ENCODE peak calls at places on chromosomes 13 and 19, in five cellular contexts. A is upper lobe of right lung, Y is psoas muscle, M is Peyer's patch, P is dorsolateral prefrontal cortex. U is an unnamed sample. For H3K27me3, the result is how much of the 10 kb centered on the place peaks cover.

GRCh38 chr19:29714953-29715694 is at the start of gene C19orf12:
- DNase-seq in Y (peak), P (no peak), A (peak), M (peak), U (peak)

GRCh38 chr13:41916173-41916954 is 44.5 kb downstream of the VWA8 start:
- DNase-seq in P (no peak), Y (no peak), A (no peak), M (no peak), U (no peak)

GRCh38 chr13:47291116-47291656 is 394.3 kb upstream of the HTR2A start:
- DNase-seq in A (no peak), M (no peak), P (no peak), Y (no peak), U (no peak)

GRCh38 chr13:25872871-25873607 is 178.8 kb downstream of the SHISA2 start:
- DNase-seq in A (no peak), M (no peak), P (no peak), Y (peak), U (no peak)

GRCh38 chr19:39083983-39084731 is at the start of gene ACP7:
- DNase-seq in M (no peak), Y (no peak), P (no peak), A (no peak), U (no peak)

GRCh38 chr13:39506559-39507390 is 96.2 kb downstream of the LHFPL6 start:
- DNase-seq in P (no peak), Y (no peak), M (no peak), A (no peak), U (no peak)

GRCh38 chr19:7977723-7978040 is 27.8 kb downstream of the ELAVL1 start:
- DNase-seq in P (no peak), M (no peak), Y (no peak), A (no peak), U (no peak)

GRCh38 chr19:3124630-3125029 is 11.2 kb upstream of the GNA15 start:
- DNase-seq in M (no peak), P (no peak), A (no peak), Y (peak), U (no peak)

GRCh38 chr19:30180691-30181090 is 191.5 kb upstream of the ZNF536 start:
- DNase-seq in Y (no peak), M (no peak), P (no peak), A (no peak), U (no peak)

GRCh38 chr19:19966862-19967261 is 66.1 kb downstream of the ZNF93 start:
- DNase-seq in M (no peak), A (no peak), P (no peak), Y (no peak), U (no peak)

GRCh38 chr13:90238433-90238832 is 1109.1 kb upstream of the MIR17HG start:
- DNase-seq in Y (no peak), A (no peak), P (no peak), M (no peak), U (no peak)

GRCh38 chr13:20402881-20403280 is 122.8 kb downstream of the CRYL1 start:
- DNase-seq in M (no peak), P (no peak), A (no peak), Y (no peak), U (no peak)

GRCh38 chr13:23610187-23610576 is 40.0 kb downstream of the TNFRSF19 start:
- DNase-seq in Y (no peak), M (no peak), A (no peak), P (no peak), U (peak)

GRCh38 chr13:103031332-103031873 is 34.8 kb downstream of the SLC10A2 start:
- DNase-seq in Y (no peak), A (no peak), M (no peak), P (no peak), U (no peak)

GRCh38 chr13:107964356-107964755 is 251.0 kb downstream of the LIG4 start:
- DNase-seq in A (no peak), Y (no peak), P (no peak), M (no peak), U (peak)

GRCh38 chr13:33126909-33127607 is 110.8 kb downstream of the KL start:
- DNase-seq in P (no peak), Y (peak), A (no peak), M (no peak), U (no peak)

GRCh38 chr19:38658462-38659306 is 11.2 kb downstream of the ACTN4 start:
- DNase-seq in M (no peak), P (no peak), Y (no peak), A (no peak), U (no peak)

GRCh38 chr19:17576758-17577532 is 21.5 kb downstream of the COLGALT1 start:
- DNase-seq in A (peak), M (no peak), P (no peak), Y (peak), U (peak)

GRCh38 chr13:44437356-44438233 is 64.0 kb downstream of the SERP2 start:
- DNase-seq in Y (no peak), P (no peak), A (no peak), M (no peak), U (no peak)

GRCh38 chr19:35851213-35852028 is 883 bp downstream of the NPHS1 start:
- DNase-seq in A (no peak), M (no peak), P (no peak), Y (no peak), U (peak)

GRCh38 chr19:19997656-19998268 is 41.5 kb downstream of the ZNF682 start:
- DNase-seq in P (no peak), Y (no peak), A (no peak), M (peak), U (peak)

GRCh38 chr13:20054586-20054985 is 96.1 kb downstream of the ZMYM2 start:
- DNase-seq in M (no peak), A (no peak), Y (no peak), P (no peak), U (no peak)

GRCh38 chr13:40547545-40548322 is 118.7 kb downstream of the FOXO1 start:
- DNase-seq in A (no peak), Y (no peak), P (no peak), M (no peak), U (no peak)

GRCh38 chr19:15091918-15092753 is 10.1 kb downstream of the OR1I1 start:
- DNase-seq in Y (no peak), M (peak), A (no peak), P (no peak), U (peak)

GRCh38 chr19:1624458-1624857 is 19.2 kb upstream of the UQCR11 start:
- DNase-seq in P (no peak), A (no peak), M (peak), Y (peak), U (peak)

GRCh38 chr19:34904846-34905527 is 21.7 kb upstream of the ZNF30 start:
- DNase-seq in A (no peak), Y (no peak), P (no peak), M (no peak), U (no peak)

GRCh38 chr13:109436055-109436622 is 350.2 kb downstream of the IRS2 start:
- DNase-seq in A (no peak), Y (no peak), P (no peak), M (no peak), U (no peak)

GRCh38 chr19:5397804-5398692 is 57.2 kb upstream of the ZNRF4 start:
- DNase-seq in M (no peak), Y (no peak), A (no peak), P (no peak), U (peak)

GRCh38 chr13:106145070-106145469 is 390.4 kb downstream of the EFNB2 start:
- DNase-seq in P (no peak), A (no peak), M (no peak), Y (no peak), U (no peak)

DNA sequence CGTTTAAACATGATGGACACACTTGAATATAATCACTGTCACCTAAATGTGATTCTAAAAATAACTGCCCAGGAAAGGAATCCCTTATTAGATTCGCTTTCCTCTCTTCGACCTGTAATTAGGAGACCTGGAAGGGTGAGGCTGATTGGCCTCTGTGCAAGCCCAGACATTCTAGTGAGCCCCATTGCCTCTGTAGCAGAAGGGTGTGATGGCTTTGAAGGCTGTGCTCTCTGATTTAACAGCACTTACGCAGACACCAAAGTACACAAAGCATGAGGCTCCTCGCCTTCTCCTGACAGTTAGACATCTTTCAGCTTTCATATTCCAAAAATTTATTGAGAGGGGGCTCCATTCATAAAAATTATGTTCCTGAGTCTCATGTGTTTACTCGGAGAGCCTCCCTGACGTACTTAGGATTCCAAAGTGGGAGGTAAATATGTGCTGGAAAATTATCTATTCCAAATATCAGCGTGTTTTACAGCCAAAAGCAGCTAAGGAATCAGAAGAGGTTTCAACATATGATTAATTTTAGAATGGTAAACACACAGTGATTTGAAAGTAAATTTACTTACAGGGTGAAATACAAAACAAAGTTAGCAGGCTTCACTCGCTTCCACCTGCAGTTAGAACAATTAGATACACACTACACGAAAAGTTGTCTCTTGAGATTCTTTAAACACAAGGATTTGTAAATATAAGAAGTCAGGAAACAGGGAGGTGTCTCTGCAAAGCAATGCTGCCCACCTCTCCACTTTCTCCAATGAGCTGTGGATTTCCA is 314.0 kb upstream of the NBEA start:
- DNase-seq in P (no peak), M (no peak), A (no peak), Y (no peak), U (no peak)
- H3K27me3 ChIP-seq in P (under half), M (under half), A (under half), Y (under half), U (under half)

GRCh38 chr19:18785179-18786124 is 5.7 kb downstream of the COMP start:
- DNase-seq in A (peak), M (peak), P (no peak), Y (peak), U (peak)
- TF ChIP-seq CTCF in A (no peak), M (no peak), P (no peak), Y (no peak), U (no peak)

GRCh38 chr19:51644636-51645271 is 1.9 kb downstream of the SIGLEC14 start:
- DNase-seq in P (no peak), A (no peak), M (no peak), Y (no peak), U (no peak)

GRCh38 chr19:51639916-51640315 is 6.7 kb downstream of the SIGLEC14 start:
- DNase-seq in P (no peak), A (no peak), Y (no peak), M (no peak), U (no peak)

GRCh38 chr19:51637362-51637978 is 7.3 kb upstream of the SIGLEC5 start:
- DNase-seq in M (no peak), A (no peak), P (no peak), Y (no peak), U (no peak)

GRCh38 chr19:51641648-51642047 is 5.0 kb downstream of the SIGLEC14 start:
- DNase-seq in A (no peak), P (no peak), M (no peak), Y (no peak), U (no peak)

DNA sequence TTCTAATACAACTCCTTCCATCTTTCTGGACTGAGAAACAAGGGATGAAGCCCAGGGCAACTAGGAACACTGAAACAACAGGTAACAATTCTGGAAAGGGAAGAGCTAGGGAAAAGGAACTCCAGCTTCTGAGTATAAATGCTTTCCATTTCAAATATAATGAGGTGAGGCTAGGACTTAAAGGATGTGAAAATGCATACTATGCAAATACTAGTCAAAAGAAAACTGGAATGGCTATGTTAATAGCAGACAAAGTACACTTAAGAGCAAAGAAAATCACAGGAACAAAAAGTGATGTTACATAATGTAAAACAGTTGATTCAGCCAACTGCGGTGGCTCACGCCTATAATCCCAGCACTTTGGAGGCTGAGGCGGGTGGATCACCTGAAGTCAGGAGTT is 6.3 kb downstream of the SIGLEC14 start:
- DNase-seq in A (no peak), Y (no peak), M (no peak), P (no peak), U (no peak)
- H3K27me3 ChIP-seq in A (under half), Y (under half), M (under half), P (under half), U (under half)

DNA sequence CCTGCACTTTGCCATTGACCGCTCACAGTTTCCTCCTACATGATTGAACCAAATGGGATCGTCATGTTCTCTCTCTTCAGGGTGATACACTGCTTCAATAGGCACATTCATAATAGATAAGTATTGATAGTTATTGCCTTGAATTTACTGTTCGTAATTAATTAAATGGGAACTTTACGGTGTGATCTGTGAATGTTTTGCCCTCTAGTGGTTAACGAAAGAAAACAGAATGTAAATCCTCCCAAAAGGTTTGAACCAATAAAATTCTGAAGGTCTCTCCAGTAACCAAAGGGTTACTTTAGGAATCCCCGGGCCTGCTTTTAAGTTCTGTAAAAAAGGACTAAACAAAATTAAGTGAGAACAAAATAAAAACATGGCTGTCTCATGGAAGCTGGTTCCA is 389.3 kb downstream of the DACH1 start:
- DNase-seq in M (no peak), A (no peak), P (no peak), Y (no peak), U (no peak)
- TF ChIP-seq CTCF in M (peak), A (peak), P (peak), Y (no peak), U (peak)

GRCh38 chr19:33622809-33623511 is 1.2 kb downstream of the CHST8 start:
- DNase-seq in P (no peak), A (no peak), M (no peak), Y (no peak), U (peak)
- H3K27me3 ChIP-seq in P (under half), A (half or more), M (under half), Y (under half), U (under half)

GRCh38 chr13:51432576-51432975 is 20.3 kb downstream of the INTS6 start:
- DNase-seq in Y (no peak), A (no peak), P (no peak), M (no peak), U (no peak)
- TF ChIP-seq CTCF in Y (no peak), A (no peak), P (no peak), M (no peak), U (peak)

DNA sequence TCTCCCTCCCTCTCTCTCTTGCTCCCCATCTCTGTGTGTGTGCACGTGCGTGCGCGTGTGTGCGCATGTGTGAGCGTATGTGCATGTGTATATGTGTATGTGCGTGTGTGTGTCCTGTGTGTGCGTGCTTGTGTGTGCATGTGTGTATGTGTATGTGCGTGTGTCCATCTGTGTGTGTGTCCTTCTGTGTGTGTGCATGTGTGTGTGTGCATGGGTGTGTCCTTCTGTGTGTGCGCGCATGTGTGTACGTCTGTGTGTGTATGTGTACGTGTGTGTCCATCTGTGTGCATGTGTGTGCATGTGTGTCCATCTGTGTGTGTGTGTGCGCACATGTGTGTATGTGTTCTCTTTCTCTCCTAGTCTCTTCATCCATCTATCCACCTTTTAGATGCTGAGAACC is 12.2 kb downstream of the SLC8A2 start:
- DNase-seq in A (no peak), P (no peak), M (no peak), Y (no peak), U (no peak)
- H3K27me3 ChIP-seq in A (half or more), P (under half), M (under half), Y (under half), U (under half)

GRCh38 chr19:54297759-54298305 is 15.1 kb downstream of the LILRA5 start:
- DNase-seq in A (no peak), Y (no peak), P (no peak), M (no peak), U (no peak)
- TF ChIP-seq CTCF in A (no peak), Y (no peak), P (no peak), M (no peak), U (no peak)